ENCODE peak calls at places on chromosomes 4 and X, in ten cellular contexts. D, K, A, G, N, F, S, P, M and W are unnamed samples.

GRCh38 chr4:21447320-21448055 is 501.1 kb downstream of the KCNIP4 start:
- DNase-seq in G (no peak), S (no peak), D (no peak), N (no peak), M (no peak), P (no peak), F (no peak), A (no peak), K (no peak), W (no peak)

GRCh38 chr4:89486042-89486441 is 178.4 kb upstream of the GPRIN3 start:
- DNase-seq in K (no peak), P (no peak), M (peak), S (no peak), F (no peak), G (no peak), D (no peak), A (no peak), N (no peak), W (no peak)

GRCh38 chr4:15738877-15739276 is 36.0 kb downstream of the BST1 start:
- DNase-seq in D (no peak), G (no peak), K (no peak), F (no peak), M (peak), S (no peak), P (no peak), N (no peak), A (no peak), W (no peak)

GRCh38 chr4:86582453-86582852 is 11.7 kb upstream of the PTPN13 start:
- DNase-seq in F (no peak), D (no peak), M (no peak), K (no peak), P (no peak), G (no peak), N (no peak), A (no peak), S (no peak), W (no peak)

GRCh38 chr4:75630174-75630931 is at the start of gene CDKL2:
- DNase-seq in S (peak), N (no peak), F (peak), P (peak), K (peak), G (peak), D (peak), M (no peak), A (peak), W (peak)

GRCh38 chr4:3041192-3042142 is 32.9 kb downstream of the HTT-AS start:
- DNase-seq in G (peak), N (no peak), D (peak), F (peak), P (peak), K (peak), S (peak), M (peak), A (peak), W (peak)

GRCh38 chr4:48787031-48787430 is 7.0 kb upstream of the FRYL start:
- DNase-seq in K (no peak), F (no peak), N (no peak), S (no peak), D (no peak), M (no peak), G (no peak), A (no peak), P (no peak), W (no peak)

GRCh38 chr4:113499696-113500095 is 261.8 kb downstream of the CAMK2D start:
- DNase-seq in P (no peak), S (no peak), K (no peak), D (no peak), M (peak), G (no peak), A (no peak), F (no peak), N (no peak), W (no peak)

GRCh38 chr4:122167369-122167768 is 15.2 kb downstream of the BLTP1 start:
- DNase-seq in M (no peak), P (no peak), N (no peak), S (no peak), K (no peak), G (no peak), F (no peak), D (no peak), A (no peak), W (no peak)

GRCh38 chrX:144006811-144007210 is 122.9 kb downstream of the UBE2NL start:
- DNase-seq in N (no peak), D (no peak), M (no peak), K (no peak), S (no peak), G (no peak), F (no peak), A (no peak), P (no peak), W (no peak)

GRCh38 chrX:149715468-149715867 is 3.6 kb downstream of the MAGEA11 start:
- DNase-seq in G (no peak), D (no peak), F (no peak), A (no peak), N (no peak), M (no peak), P (no peak), K (no peak), S (no peak), W (no peak)

GRCh38 chr4:182293836-182294235 is 50.6 kb downstream of the TENM3 start:
- DNase-seq in S (no peak), M (no peak), K (peak), A (no peak), P (no peak), D (no peak), N (no peak), G (no peak), F (no peak), W (no peak)

GRCh38 chrX:23381099-23381498 is 46.5 kb downstream of the PTCHD1 start:
- DNase-seq in M (no peak), D (no peak), A (no peak), K (no peak), N (no peak), S (no peak), P (no peak), F (no peak), G (no peak), W (no peak)

GRCh38 chr4:38310446-38311043 is 350.3 kb downstream of the PTTG2 start:
- DNase-seq in N (no peak), S (no peak), P (no peak), G (peak), F (no peak), A (no peak), D (no peak), M (no peak), K (no peak), W (no peak)

GRCh38 chrX:86946569-86946968 is 571.0 kb upstream of the KLHL4 start:
- DNase-seq in K (no peak), A (no peak), M (peak), N (peak), P (no peak), S (no peak), D (no peak), G (no peak), F (no peak), W (no peak)

GRCh38 chr4:66404149-66404548 is 733.9 kb upstream of the EPHA5 start:
- DNase-seq in F (no peak), M (no peak), G (no peak), D (no peak), K (no peak), A (no peak), N (no peak), P (no peak), S (no peak), W (no peak)

GRCh38 chrX:1871887-1872286 is 257.0 kb downstream of the ASMT start:
- DNase-seq in M (no peak), F (no peak), D (no peak), P (no peak), K (no peak), S (no peak), G (no peak), A (no peak), N (no peak), W (no peak)

GRCh38 chr4:99720206-99720605 is 62.6 kb upstream of the C4orf54 start:
- DNase-seq in A (no peak), G (no peak), K (no peak), M (no peak), F (no peak), D (no peak), P (no peak), S (no peak), N (peak), W (no peak)

GRCh38 chrX:120309873-120310730 is 1.2 kb downstream of the TMEM255A start:
- DNase-seq in D (no peak), F (no peak), M (no peak), P (no peak), N (no peak), S (no peak), K (no peak), G (peak), A (no peak), W (no peak)

GRCh38 chr4:152385551-152385950 is 150.3 kb downstream of the FBXW7 start:
- DNase-seq in N (no peak), F (no peak), M (peak), G (no peak), D (no peak), P (no peak), S (no peak), A (no peak), K (no peak), W (no peak)

GRCh38 chr4:155403886-155404285 is 27.1 kb upstream of the MAP9 start:
- DNase-seq in D (no peak), M (peak), F (no peak), S (no peak), P (no peak), G (no peak), K (no peak), N (no peak), A (no peak), W (no peak)

GRCh38 chrX:36445576-36445975 is 526.0 kb downstream of the CFAP47 start:
- DNase-seq in F (no peak), M (no peak), N (no peak), G (no peak), K (no peak), D (no peak), S (no peak), A (no peak), P (no peak), W (no peak)

GRCh38 chr4:153082322-153083301 is 121.6 kb upstream of the TRIM2 start:
- DNase-seq in A (no peak), D (no peak), K (peak), M (no peak), F (no peak), N (no peak), S (no peak), G (no peak), P (no peak), W (peak)

GRCh38 chrX:70455366-70456202 is 10.9 kb downstream of the DLG3 start:
- DNase-seq in P (no peak), A (no peak), M (no peak), S (no peak), G (peak), F (no peak), K (no peak), N (no peak), D (no peak), W (peak)

GRCh38 chrX:105880491-105880890 is 58.2 kb downstream of the NRK start:
- DNase-seq in P (no peak), M (no peak), S (no peak), G (no peak), D (no peak), K (no peak), N (no peak), F (no peak), A (no peak), W (no peak)

GRCh38 chr4:185128272-185129119 is 14.6 kb upstream of the SLC25A4 start:
- DNase-seq in N (no peak), F (peak), P (no peak), K (no peak), M (no peak), D (no peak), S (peak), A (no peak), G (no peak), W (peak)

GRCh38 chr4:1862055-1862911 is 6.3 kb upstream of the LETM1 start:
- DNase-seq in M (no peak), P (no peak), A (no peak), D (no peak), F (no peak), K (no peak), S (no peak), G (no peak), N (no peak), W (no peak)

GRCh38 chr4:138677651-138678202 is 337.9 kb upstream of the NOCT start:
- DNase-seq in A (no peak), F (no peak), D (no peak), M (no peak), G (no peak), P (no peak), K (no peak), S (no peak), N (no peak), W (no peak)

GRCh38 chrX:1754077-1754476 is 139.2 kb downstream of the ASMT start:
- DNase-seq in S (no peak), D (no peak), G (no peak), N (no peak), M (no peak), P (no peak), K (no peak), A (no peak), F (no peak), W (no peak)

GRCh38 chrX:36583674-36584073 is 424.5 kb upstream of the FAM47C start:
- DNase-seq in S (no peak), N (no peak), A (no peak), P (no peak), G (no peak), K (no peak), M (no peak), D (no peak), F (no peak), W (no peak)

GRCh38 chr4:58093352-58093751 is 983.2 kb upstream of the IGFBP7 start:
- DNase-seq in S (no peak), D (no peak), G (no peak), N (no peak), P (no peak), K (no peak), A (no peak), M (no peak), F (no peak), W (no peak)

GRCh38 chr4:8201341-8201781 is 2.3 kb downstream of the SH3TC1 start:
- DNase-seq in K (no peak), A (peak), D (no peak), P (no peak), G (peak), N (no peak), S (no peak), M (no peak), F (no peak), W (no peak)

GRCh38 chrX:104721854-104722253 is 155.9 kb downstream of the IL1RAPL2 start:
- DNase-seq in F (no peak), M (no peak), A (no peak), G (no peak), K (no peak), D (no peak), S (no peak), P (no peak), N (no peak), W (no peak)

GRCh38 chr4:236028-236427 is 69.2 kb downstream of the ZNF732 start:
- DNase-seq in N (no peak), P (no peak), K (no peak), S (no peak), D (no peak), M (no peak), A (no peak), F (no peak), G (no peak), W (no peak)

GRCh38 chr4:186693159-186693815 is 30.4 kb downstream of the FAT1 start:
- DNase-seq in D (peak), N (peak), S (peak), A (no peak), P (no peak), F (peak), G (peak), M (peak), K (peak), W (no peak)

GRCh38 chr4:104747635-104748034 is 252.9 kb upstream of the CXXC4 start:
- DNase-seq in A (no peak), S (no peak), F (no peak), N (no peak), D (no peak), K (no peak), P (no peak), G (no peak), M (no peak), W (no peak)

GRCh38 chrX:11944486-11944885 is 186.4 kb downstream of the MSL3 start:
- DNase-seq in M (peak), D (no peak), A (no peak), P (no peak), K (no peak), G (no peak), N (peak), F (no peak), S (no peak), W (no peak)

GRCh38 chrX:17741123-17741511 is 3.8 kb downstream of the SCML1 start:
- DNase-seq in N (no peak), M (no peak), A (no peak), G (no peak), S (no peak), D (no peak), P (no peak), K (no peak), F (no peak), W (no peak)

DNA sequence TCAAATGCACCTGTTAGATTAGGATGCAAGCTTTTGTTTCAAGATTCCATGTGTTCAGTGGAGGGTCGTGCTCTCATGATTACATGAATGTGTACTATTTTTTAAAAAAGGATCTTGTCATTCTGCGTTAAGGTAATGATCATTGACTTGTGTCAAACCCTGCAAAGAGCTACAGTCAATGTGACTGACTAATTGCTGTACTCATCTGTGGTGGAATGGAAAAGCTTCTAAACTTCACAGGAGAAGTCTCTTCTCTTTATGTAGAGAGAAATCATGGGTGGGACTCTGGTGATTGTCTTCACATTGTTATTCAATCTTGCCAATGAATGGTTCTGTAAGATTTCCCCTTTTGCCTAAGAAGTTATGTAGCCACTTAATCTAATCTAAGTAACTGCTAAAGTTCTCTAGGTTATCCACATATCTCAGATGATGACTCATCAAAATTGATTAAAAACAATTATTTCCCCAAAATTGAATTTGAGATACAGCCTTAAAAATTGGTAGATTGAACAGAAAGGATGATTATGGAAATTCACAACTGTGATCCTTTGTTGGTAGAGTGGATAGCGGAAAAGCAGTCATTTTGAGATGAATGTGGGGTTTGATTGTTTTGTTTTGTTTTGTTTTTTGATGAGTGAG is 6.7 kb downstream of the MAGEE1 start:
- DNase-seq in G (no peak), D (no peak), K (no peak), P (no peak), M (no peak), N (no peak), A (no peak), S (no peak), F (no peak), W (no peak)
- H3K4me3 ChIP-seq in G (no peak), D (no peak), K (no peak), P (no peak), M (no peak), N (no peak), A (no peak), S (no peak), F (no peak), W (no peak)

DNA sequence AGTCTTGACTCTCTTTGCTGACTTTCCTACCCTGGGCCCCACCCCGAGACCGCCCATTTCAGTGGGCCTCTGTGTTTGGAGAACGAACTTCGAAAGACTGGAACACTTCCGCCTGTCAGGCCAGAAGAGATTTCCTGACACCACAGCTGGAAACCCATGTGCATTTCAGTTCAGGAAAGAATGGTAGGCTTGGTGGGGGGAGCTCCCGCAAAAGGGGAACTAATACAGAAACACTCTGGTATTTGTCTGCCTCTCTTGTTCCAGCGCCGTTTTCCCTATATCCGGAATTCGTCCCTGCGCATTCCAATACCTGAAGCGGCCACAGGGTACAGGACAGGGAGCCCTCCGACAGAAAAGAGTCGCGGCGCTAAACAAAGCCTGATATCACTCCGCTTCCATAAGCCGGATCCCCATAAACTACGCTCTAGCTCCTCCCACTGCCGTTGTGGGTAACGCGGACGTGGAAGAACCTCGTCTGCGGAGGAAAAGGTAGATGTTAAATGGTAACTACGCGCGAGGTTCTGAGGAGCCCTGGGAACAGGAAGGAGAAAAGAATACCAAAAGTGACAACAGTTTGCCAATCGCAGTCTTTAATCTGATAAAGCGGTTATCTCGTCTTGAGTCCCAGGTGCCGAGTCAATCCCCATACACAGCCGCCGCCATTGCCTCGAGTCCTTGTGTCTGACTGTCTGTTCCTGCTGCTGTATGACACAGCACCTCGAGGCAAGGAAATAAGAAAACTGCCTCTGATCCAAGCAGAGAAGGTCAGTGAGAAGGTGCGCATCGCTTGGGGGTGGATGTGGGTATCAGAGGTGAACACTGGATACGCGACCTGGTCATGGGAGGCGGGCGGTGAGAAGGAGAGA is at the start of gene ARMCX5:
- DNase-seq in M (peak), S (peak), P (peak), K (peak), D (peak), N (peak), F (peak), G (peak), A (peak), W (peak)
- TF ChIP-seq POLR2A in M (peak), S (no peak), P (peak), K (no peak), D (no peak), N (peak), F (no peak), G (peak), A (peak), W (no peak)

GRCh38 chr4:79862842-79863241 is 210.2 kb downstream of the ANTXR2 start:
- DNase-seq in A (no peak), G (no peak), F (no peak), S (no peak), K (no peak), P (no peak), N (no peak), D (no peak), M (no peak), W (no peak)
- H3K4me3 ChIP-seq in A (no peak), G (no peak), F (no peak), S (no peak), K (no peak), P (no peak), N (no peak), D (no peak), M (no peak), W (no peak)

GRCh38 chrX:130801901-130802300 is 101.1 kb downstream of the ENOX2 start:
- DNase-seq in M (peak), K (no peak), G (no peak), P (no peak), N (peak), S (no peak), F (no peak), A (no peak), D (no peak), W (no peak)

GRCh38 chrX:130810561-130810960 is 92.4 kb downstream of the ENOX2 start:
- DNase-seq in A (no peak), F (no peak), P (no peak), M (no peak), G (no peak), S (no peak), K (no peak), N (no peak), D (no peak), W (no peak)

GRCh38 chrX:130803537-130803936 is 99.5 kb downstream of the ENOX2 start:
- DNase-seq in P (no peak), K (no peak), D (no peak), G (no peak), S (no peak), F (no peak), N (no peak), A (no peak), M (no peak), W (no peak)

GRCh38 chrX:130805906-130806305 is 97.1 kb downstream of the ENOX2 start:
- DNase-seq in N (no peak), S (no peak), A (no peak), F (no peak), M (no peak), G (no peak), P (no peak), K (no peak), D (no peak), W (no peak)
- TF ChIP-seq POLR2A in N (no peak), S (no peak), A (no peak), F (no peak), M (no peak), G (no peak), P (no peak), K (no peak), D (no peak), W (no peak)

DNA sequence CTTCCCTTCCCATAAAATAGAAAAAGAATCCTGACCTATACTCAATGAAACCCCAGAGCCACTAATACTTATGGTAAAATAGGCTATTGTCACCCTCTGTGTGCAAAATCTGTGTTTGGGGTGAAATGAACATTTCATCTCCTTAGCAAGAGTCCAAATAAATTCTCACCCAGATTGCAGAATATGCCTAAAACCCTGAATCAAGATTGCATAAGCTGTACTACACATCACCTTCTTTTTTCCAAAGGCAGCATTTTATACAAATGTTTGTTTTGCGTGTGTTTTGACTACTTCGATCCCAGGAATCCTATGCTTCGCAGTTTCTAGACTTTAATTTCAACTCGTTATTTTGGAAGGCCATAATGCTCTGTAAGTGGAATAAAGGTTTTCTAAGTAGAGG is 12.2 kb upstream of the HADH start:
- DNase-seq in F (no peak), P (no peak), D (no peak), A (no peak), N (no peak), G (no peak), M (no peak), S (no peak), K (no peak), W (no peak)
- H3K4me3 ChIP-seq in F (no peak), P (no peak), D (no peak), A (no peak), N (no peak), G (no peak), M (no peak), S (no peak), K (no peak), W (no peak)